ENCODE peak calls at places on chromosomes 12 and 14, in four cellular contexts. One of them, this sample, is unnamed.

GRCh38 chr12:92185052-92185451 is 39.4 kb upstream of the BTG1 start:
- DNase-seq in activated T-helper 1 cell treated with anti-CD3 and anti-CD28 coated beads, Interleukin-2, amount 50 U/mL, for 16 hours: no peak
- DNase-seq in stimulated activated CD4-positive, alpha-beta T cell treated with anti-CD3 and anti-CD28 coated beads, Interleukin-12 subunit alpha, Interleukin-12 subunit beta, amount 100 ng/mL, for 48 hours: peak; percentile 15
- DNase-seq in H4: no peak
- DNase-seq in this sample: no peak

GRCh38 chr14:21073921-21074320 is 3.8 kb downstream of the ARHGEF40 start:
- DNase-seq in activated T-helper 1 cell treated with anti-CD3 and anti-CD28 coated beads, Interleukin-2, amount 50 U/mL, for 16 hours: no peak
- DNase-seq in stimulated activated CD4-positive, alpha-beta T cell treated with anti-CD3 and anti-CD28 coated beads, Interleukin-12 subunit alpha, Interleukin-12 subunit beta, amount 100 ng/mL, for 48 hours: no peak
- DNase-seq in H4: no peak
- DNase-seq in this sample: no peak

GRCh38 chr14:30928462-30928861 is 54.1 kb downstream of the COCH start:
- DNase-seq in activated T-helper 1 cell treated with anti-CD3 and anti-CD28 coated beads, Interleukin-2, amount 50 U/mL, for 16 hours: no peak
- DNase-seq in stimulated activated CD4-positive, alpha-beta T cell treated with anti-CD3 and anti-CD28 coated beads, Interleukin-12 subunit alpha, Interleukin-12 subunit beta, amount 100 ng/mL, for 48 hours: no peak
- DNase-seq in H4: no peak
- DNase-seq in this sample: peak; percentile 2

GRCh38 chr14:97074860-97075259 is 277.7 kb downstream of the VRK1 start:
- DNase-seq in activated T-helper 1 cell treated with anti-CD3 and anti-CD28 coated beads, Interleukin-2, amount 50 U/mL, for 16 hours: no peak
- DNase-seq in stimulated activated CD4-positive, alpha-beta T cell treated with anti-CD3 and anti-CD28 coated beads, Interleukin-12 subunit alpha, Interleukin-12 subunit beta, amount 100 ng/mL, for 48 hours: no peak
- DNase-seq in H4: no peak
- DNase-seq in this sample: no peak

GRCh38 chr12:13177373-13177772 is 19.2 kb upstream of the EMP1 start:
- DNase-seq in activated T-helper 1 cell treated with anti-CD3 and anti-CD28 coated beads, Interleukin-2, amount 50 U/mL, for 16 hours: no peak
- DNase-seq in stimulated activated CD4-positive, alpha-beta T cell treated with anti-CD3 and anti-CD28 coated beads, Interleukin-12 subunit alpha, Interleukin-12 subunit beta, amount 100 ng/mL, for 48 hours: no peak
- DNase-seq in H4: no peak
- DNase-seq in this sample: no peak

GRCh38 chr12:25977047-25977446 is 18.6 kb downstream of the RASSF8 start:
- DNase-seq in activated T-helper 1 cell treated with anti-CD3 and anti-CD28 coated beads, Interleukin-2, amount 50 U/mL, for 16 hours: no peak
- DNase-seq in stimulated activated CD4-positive, alpha-beta T cell treated with anti-CD3 and anti-CD28 coated beads, Interleukin-12 subunit alpha, Interleukin-12 subunit beta, amount 100 ng/mL, for 48 hours: no peak
- DNase-seq in H4: peak; percentile 16
- DNase-seq in this sample: no peak

GRCh38 chr12:54394281-54394719 is 9.8 kb upstream of the ZNF385A start:
- DNase-seq in activated T-helper 1 cell treated with anti-CD3 and anti-CD28 coated beads, Interleukin-2, amount 50 U/mL, for 16 hours: no peak
- DNase-seq in stimulated activated CD4-positive, alpha-beta T cell treated with anti-CD3 and anti-CD28 coated beads, Interleukin-12 subunit alpha, Interleukin-12 subunit beta, amount 100 ng/mL, for 48 hours: no peak
- DNase-seq in H4: peak; percentile 38
- DNase-seq in this sample: peak; percentile 77

GRCh38 chr12:53267309-53268008 is 640 bp upstream of the ESPL1 start:
- DNase-seq in activated T-helper 1 cell treated with anti-CD3 and anti-CD28 coated beads, Interleukin-2, amount 50 U/mL, for 16 hours: no peak
- DNase-seq in stimulated activated CD4-positive, alpha-beta T cell treated with anti-CD3 and anti-CD28 coated beads, Interleukin-12 subunit alpha, Interleukin-12 subunit beta, amount 100 ng/mL, for 48 hours: peak; percentile 33
- DNase-seq in H4: no peak
- DNase-seq in this sample: no peak

GRCh38 chr12:97946701-97947100 is 484.1 kb downstream of the RMST start:
- DNase-seq in activated T-helper 1 cell treated with anti-CD3 and anti-CD28 coated beads, Interleukin-2, amount 50 U/mL, for 16 hours: no peak
- DNase-seq in stimulated activated CD4-positive, alpha-beta T cell treated with anti-CD3 and anti-CD28 coated beads, Interleukin-12 subunit alpha, Interleukin-12 subunit beta, amount 100 ng/mL, for 48 hours: no peak
- DNase-seq in H4: no peak
- DNase-seq in this sample: no peak

GRCh38 chr12:49565956-49566265 is 2.0 kb downstream of the MCRS1 start:
- DNase-seq in activated T-helper 1 cell treated with anti-CD3 and anti-CD28 coated beads, Interleukin-2, amount 50 U/mL, for 16 hours: no peak
- DNase-seq in stimulated activated CD4-positive, alpha-beta T cell treated with anti-CD3 and anti-CD28 coated beads, Interleukin-12 subunit alpha, Interleukin-12 subunit beta, amount 100 ng/mL, for 48 hours: no peak
- DNase-seq in H4: no peak
- DNase-seq in this sample: no peak

GRCh38 chr14:104883681-104884361 is 18.8 kb downstream of the CEP170B start:
- DNase-seq in activated T-helper 1 cell treated with anti-CD3 and anti-CD28 coated beads, Interleukin-2, amount 50 U/mL, for 16 hours: no peak
- DNase-seq in stimulated activated CD4-positive, alpha-beta T cell treated with anti-CD3 and anti-CD28 coated beads, Interleukin-12 subunit alpha, Interleukin-12 subunit beta, amount 100 ng/mL, for 48 hours: no peak
- DNase-seq in H4: no peak
- DNase-seq in this sample: no peak

GRCh38 chr14:36944307-36945010 is 227.9 kb downstream of the SLC25A21 start:
- DNase-seq in activated T-helper 1 cell treated with anti-CD3 and anti-CD28 coated beads, Interleukin-2, amount 50 U/mL, for 16 hours: no peak
- DNase-seq in stimulated activated CD4-positive, alpha-beta T cell treated with anti-CD3 and anti-CD28 coated beads, Interleukin-12 subunit alpha, Interleukin-12 subunit beta, amount 100 ng/mL, for 48 hours: no peak
- DNase-seq in H4: peak; percentile 48
- DNase-seq in this sample: no peak

GRCh38 chr12:48882325-48882687 is 16.6 kb upstream of the RND1 start:
- DNase-seq in activated T-helper 1 cell treated with anti-CD3 and anti-CD28 coated beads, Interleukin-2, amount 50 U/mL, for 16 hours: no peak
- DNase-seq in stimulated activated CD4-positive, alpha-beta T cell treated with anti-CD3 and anti-CD28 coated beads, Interleukin-12 subunit alpha, Interleukin-12 subunit beta, amount 100 ng/mL, for 48 hours: no peak
- DNase-seq in H4: peak; percentile 59
- DNase-seq in this sample: no peak

GRCh38 chr12:132402831-132403416 is 73.5 kb upstream of the GALNT9 start:
- DNase-seq in activated T-helper 1 cell treated with anti-CD3 and anti-CD28 coated beads, Interleukin-2, amount 50 U/mL, for 16 hours: no peak
- DNase-seq in stimulated activated CD4-positive, alpha-beta T cell treated with anti-CD3 and anti-CD28 coated beads, Interleukin-12 subunit alpha, Interleukin-12 subunit beta, amount 100 ng/mL, for 48 hours: no peak
- DNase-seq in H4: no peak
- DNase-seq in this sample: no peak

GRCh38 chr12:14892726-14893442 is 7.2 kb upstream of the MGP start:
- DNase-seq in activated T-helper 1 cell treated with anti-CD3 and anti-CD28 coated beads, Interleukin-2, amount 50 U/mL, for 16 hours: no peak
- DNase-seq in stimulated activated CD4-positive, alpha-beta T cell treated with anti-CD3 and anti-CD28 coated beads, Interleukin-12 subunit alpha, Interleukin-12 subunit beta, amount 100 ng/mL, for 48 hours: no peak
- DNase-seq in H4: peak; percentile 53
- DNase-seq in this sample: no peak

GRCh38 chr12:93537769-93538168 is 34.7 kb upstream of the SOCS2 start:
- DNase-seq in activated T-helper 1 cell treated with anti-CD3 and anti-CD28 coated beads, Interleukin-2, amount 50 U/mL, for 16 hours: no peak
- DNase-seq in stimulated activated CD4-positive, alpha-beta T cell treated with anti-CD3 and anti-CD28 coated beads, Interleukin-12 subunit alpha, Interleukin-12 subunit beta, amount 100 ng/mL, for 48 hours: no peak
- DNase-seq in H4: no peak
- DNase-seq in this sample: no peak

GRCh38 chr14:102805454-102805891 is 28.2 kb downstream of the TRAF3 start:
- DNase-seq in activated T-helper 1 cell treated with anti-CD3 and anti-CD28 coated beads, Interleukin-2, amount 50 U/mL, for 16 hours: no peak
- DNase-seq in stimulated activated CD4-positive, alpha-beta T cell treated with anti-CD3 and anti-CD28 coated beads, Interleukin-12 subunit alpha, Interleukin-12 subunit beta, amount 100 ng/mL, for 48 hours: peak; percentile 44
- DNase-seq in H4: peak; percentile 47
- DNase-seq in this sample: no peak

GRCh38 chr12:59040651-59041050 is 120.3 kb upstream of the LRIG3 start:
- DNase-seq in activated T-helper 1 cell treated with anti-CD3 and anti-CD28 coated beads, Interleukin-2, amount 50 U/mL, for 16 hours: no peak
- DNase-seq in stimulated activated CD4-positive, alpha-beta T cell treated with anti-CD3 and anti-CD28 coated beads, Interleukin-12 subunit alpha, Interleukin-12 subunit beta, amount 100 ng/mL, for 48 hours: no peak
- DNase-seq in H4: peak; percentile 69
- DNase-seq in this sample: no peak

GRCh38 chr12:90965204-90965603 is 10.2 kb upstream of the CCER1 start:
- DNase-seq in activated T-helper 1 cell treated with anti-CD3 and anti-CD28 coated beads, Interleukin-2, amount 50 U/mL, for 16 hours: no peak
- DNase-seq in stimulated activated CD4-positive, alpha-beta T cell treated with anti-CD3 and anti-CD28 coated beads, Interleukin-12 subunit alpha, Interleukin-12 subunit beta, amount 100 ng/mL, for 48 hours: no peak
- DNase-seq in H4: no peak
- DNase-seq in this sample: no peak

GRCh38 chr12:132181570-132182200 is 37.4 kb downstream of the NOC4L start:
- DNase-seq in activated T-helper 1 cell treated with anti-CD3 and anti-CD28 coated beads, Interleukin-2, amount 50 U/mL, for 16 hours: no peak
- DNase-seq in stimulated activated CD4-positive, alpha-beta T cell treated with anti-CD3 and anti-CD28 coated beads, Interleukin-12 subunit alpha, Interleukin-12 subunit beta, amount 100 ng/mL, for 48 hours: no peak
- DNase-seq in H4: no peak
- DNase-seq in this sample: no peak

GRCh38 chr12:50275545-50275944 is 7.8 kb downstream of the LIMA1 start:
- DNase-seq in activated T-helper 1 cell treated with anti-CD3 and anti-CD28 coated beads, Interleukin-2, amount 50 U/mL, for 16 hours: no peak
- DNase-seq in stimulated activated CD4-positive, alpha-beta T cell treated with anti-CD3 and anti-CD28 coated beads, Interleukin-12 subunit alpha, Interleukin-12 subunit beta, amount 100 ng/mL, for 48 hours: no peak
- DNase-seq in H4: no peak
- DNase-seq in this sample: no peak

GRCh38 chr14:96631621-96632362 is 129.6 kb downstream of the PAPOLA start:
- DNase-seq in activated T-helper 1 cell treated with anti-CD3 and anti-CD28 coated beads, Interleukin-2, amount 50 U/mL, for 16 hours: no peak
- DNase-seq in stimulated activated CD4-positive, alpha-beta T cell treated with anti-CD3 and anti-CD28 coated beads, Interleukin-12 subunit alpha, Interleukin-12 subunit beta, amount 100 ng/mL, for 48 hours: no peak
- DNase-seq in H4: no peak
- DNase-seq in this sample: no peak